ENCODE peak calls at places on chromosomes 13 and 19, in five cellular contexts. X is D341Med, N is brain microvascular endothelial cell, W is AG08395, J is vagina. M is an unnamed sample.
A peak's percentile ranks its signal among the peaks of the same experiment; 100 is the strongest.

GRCh38 chr19:39475748-39476147 is 4.9 kb upstream of the TIMM50 start:
- DNase-seq in X (no peak), N (no peak), W (no peak), J (no peak), M (no peak)

GRCh38 chr19:10858204-10858828 is 10.1 kb downstream of the C19orf38 start:
- DNase-seq in X (peak; percentile 73), N (no peak), W (no peak), J (no peak), M (no peak)

GRCh38 chr19:31545766-31546165 is 196.5 kb upstream of the TSHZ3 start:
- DNase-seq in X (peak; percentile 4), N (no peak), W (no peak), J (peak; percentile 74), M (no peak)

GRCh38 chr19:45087531-45087930 is 5.4 kb upstream of the PPP1R37 start:
- DNase-seq in X (no peak), N (no peak), W (no peak), J (no peak), M (no peak)

GRCh38 chr13:40518481-40518882 is 148.0 kb downstream of the FOXO1 start:
- DNase-seq in X (no peak), N (no peak), W (no peak), J (no peak), M (no peak)

GRCh38 chr19:45653634-45654033 is 14.4 kb upstream of the GIPR start:
- DNase-seq in X (peak; percentile 85), N (no peak), W (no peak), J (no peak), M (no peak)

GRCh38 chr19:43674630-43674982 is 4.6 kb upstream of the PLAUR start:
- DNase-seq in X (no peak), N (no peak), W (peak; percentile 32), J (no peak), M (no peak)

GRCh38 chr13:48773531-48774275 is 120.0 kb downstream of the CYSLTR2 start:
- DNase-seq in X (no peak), N (no peak), W (no peak), J (no peak), M (no peak)

GRCh38 chr13:77544365-77544764 is 8.9 kb downstream of the SCEL start:
- DNase-seq in X (peak; percentile 45), N (peak; percentile 46), W (no peak), J (no peak), M (no peak)

GRCh38 chr19:4430760-4431159 is 26.8 kb downstream of the UBXN6 start:
- DNase-seq in X (no peak), N (no peak), W (no peak), J (no peak), M (no peak)

GRCh38 chr19:1253514-1254080 is 5.2 kb downstream of the MIDN start:
- DNase-seq in X (no peak), N (no peak), W (no peak), J (no peak), M (no peak)

GRCh38 chr19:3655402-3656072 is 28.9 kb upstream of the CACTIN start:
- DNase-seq in X (peak; percentile 85), N (peak; percentile 89), W (peak; percentile 99), J (no peak), M (no peak)